ENCODE peak calls at places on chromosomes 13 and 19, in nine cellular contexts. Z is astrocyte of the spinal cord, J is thoracic aorta, A is mucosa of descending colon, L is body of pancreas, D is HL-60, C is fibroblast of the aortic adventitia, Y is AG04450, G is cardiac fibroblast. X is an unnamed sample.

GRCh38 chr13:78491978-78492377 is 111.4 kb downstream of the POU4F1 start:
- DNase-seq in G (no peak), Y (no peak), D (no peak), J (no peak), L (no peak), Z (no peak), A (no peak), C (no peak), X (no peak)

GRCh38 chr19:45506246-45506990 is 861 bp upstream of the VASP start:
- DNase-seq in Z (peak), L (peak), Y (peak), D (peak), A (peak), C (peak), G (peak), J (peak), X (peak)

GRCh38 chr13:42041684-42042035 is 6.8 kb upstream of the DGKH start:
- DNase-seq in G (peak), J (peak), Y (no peak), D (peak), Z (peak), L (peak), A (peak), C (peak), X (peak)

GRCh38 chr13:21924958-21925357 is 254.1 kb downstream of the FGF9 start:
- DNase-seq in Y (no peak), A (no peak), C (no peak), G (no peak), J (no peak), L (no peak), D (no peak), Z (no peak), X (no peak)

GRCh38 chr13:50074843-50075242 is 59.6 kb downstream of the KCNRG start:
- DNase-seq in G (no peak), C (peak), Y (no peak), Z (peak), D (no peak), J (no peak), L (no peak), A (no peak), X (no peak)

GRCh38 chr19:17950310-17951150 is 16.4 kb upstream of the KCNN1 start:
- DNase-seq in G (no peak), Y (no peak), A (no peak), J (no peak), Z (no peak), L (no peak), D (no peak), C (no peak), X (no peak)

GRCh38 chr19:49347835-49348234 is 12.6 kb downstream of the CD37 start:
- DNase-seq in J (no peak), Y (no peak), G (peak), A (peak), Z (peak), L (no peak), C (peak), D (no peak), X (peak)

GRCh38 chr19:10583021-10583776 is 3.9 kb downstream of the AP1M2 start:
- DNase-seq in L (no peak), J (no peak), C (no peak), G (no peak), Y (no peak), Z (no peak), D (no peak), A (no peak), X (no peak)

GRCh38 chr19:737591-738093 is 13.3 kb upstream of the MISP start:
- DNase-seq in G (peak), L (peak), Z (no peak), A (peak), D (peak), J (no peak), Y (no peak), C (no peak), X (peak)

GRCh38 chr19:28289294-28290063 is 923.5 kb downstream of the UQCRFS1 start:
- DNase-seq in L (peak), C (peak), D (no peak), A (peak), Y (no peak), J (no peak), G (peak), Z (peak), X (peak)

GRCh38 chr19:55492362-55492944 is 4.2 kb downstream of the SSC5D start:
- DNase-seq in L (no peak), D (no peak), C (no peak), G (no peak), Y (no peak), Z (no peak), A (no peak), J (no peak), X (no peak)

GRCh38 chr19:52237197-52237596 is 32.2 kb upstream of the ZNF766 start:
- DNase-seq in G (no peak), C (no peak), Z (no peak), L (no peak), D (no peak), A (no peak), J (no peak), Y (no peak), X (no peak)

GRCh38 chr19:10713317-10713716 is 4.6 kb upstream of the DNM2 start:
- DNase-seq in G (no peak), Z (no peak), J (no peak), A (peak), C (no peak), D (no peak), Y (no peak), L (no peak), X (no peak)

GRCh38 chr13:36764957-36765356 is 54.1 kb upstream of the RFXAP start:
- DNase-seq in G (no peak), Z (no peak), L (no peak), J (no peak), C (no peak), D (no peak), Y (no peak), A (no peak), X (no peak)

GRCh38 chr13:79423801-79424642 is 18.0 kb upstream of the RBM26 start:
- DNase-seq in D (peak), G (peak), J (no peak), Y (peak), C (peak), Z (peak), A (no peak), L (no peak), X (peak)

GRCh38 chr19:42442833-42443232 is at the start of gene CXCL17:
- DNase-seq in J (no peak), C (no peak), G (no peak), Z (no peak), A (no peak), D (no peak), L (peak), Y (no peak), X (no peak)

GRCh38 chr19:55437410-55437809 is 5.7 kb downstream of the SHISA7 start:
- DNase-seq in C (peak), L (peak), J (no peak), Y (no peak), D (peak), Z (peak), G (peak), A (peak), X (peak)

GRCh38 chr19:49614096-49614857 is 23.3 kb downstream of the PRR12 start:
- DNase-seq in J (no peak), L (no peak), A (no peak), Y (peak), G (peak), Z (peak), D (no peak), C (peak), X (peak)

GRCh38 chr19:48933382-48933932 is at the start of gene DHDH:
- DNase-seq in G (peak), Y (no peak), J (no peak), D (peak), Z (peak), L (peak), A (peak), C (peak), X (no peak)

GRCh38 chr13:95641961-95642621 is 2.4 kb downstream of the DZIP1 start:
- DNase-seq in G (peak), L (peak), A (peak), C (peak), J (no peak), Z (peak), D (no peak), Y (no peak), X (peak)

GRCh38 chr19:18424890-18425514 is 5.8 kb downstream of the SSBP4 start:
- DNase-seq in A (no peak), Y (no peak), Z (no peak), G (no peak), C (no peak), L (no peak), D (no peak), J (no peak), X (no peak)

GRCh38 chr13:113535381-113535781 is 44.9 kb upstream of the DCUN1D2 start:
- DNase-seq in Y (no peak), C (no peak), G (no peak), A (peak), J (no peak), L (no peak), D (no peak), Z (no peak), X (no peak)

GRCh38 chr19:45450042-45450380 is 17.8 kb upstream of the FOSB start:
- DNase-seq in J (no peak), A (no peak), Z (no peak), D (no peak), Y (no peak), C (no peak), G (no peak), L (no peak), X (no peak)

GRCh38 chr19:38211206-38211605 is 12.8 kb downstream of the DPF1 start:
- DNase-seq in J (no peak), A (no peak), G (no peak), L (no peak), D (no peak), C (no peak), Z (no peak), Y (no peak), X (no peak)

GRCh38 chr19:5805465-5806132 is 732 bp downstream of the NRTN start:
- DNase-seq in G (peak), D (peak), L (peak), A (peak), Z (peak), Y (no peak), C (peak), J (no peak), X (peak)

GRCh38 chr19:5808120-5808816 is 3.4 kb downstream of the NRTN start:
- DNase-seq in A (no peak), J (no peak), D (no peak), Y (no peak), L (peak), Z (no peak), C (no peak), G (no peak), X (no peak)

GRCh38 chr19:5806905-5807304 is 2.0 kb downstream of the NRTN start:
- DNase-seq in D (no peak), G (no peak), A (no peak), Z (no peak), C (no peak), Y (no peak), J (no peak), L (no peak), X (no peak)

GRCh38 chr19:5804516-5805464 is at the start of gene NRTN:
- DNase-seq in J (no peak), D (no peak), C (no peak), A (peak), Y (no peak), G (no peak), L (peak), Z (no peak), X (no peak)

DNA sequence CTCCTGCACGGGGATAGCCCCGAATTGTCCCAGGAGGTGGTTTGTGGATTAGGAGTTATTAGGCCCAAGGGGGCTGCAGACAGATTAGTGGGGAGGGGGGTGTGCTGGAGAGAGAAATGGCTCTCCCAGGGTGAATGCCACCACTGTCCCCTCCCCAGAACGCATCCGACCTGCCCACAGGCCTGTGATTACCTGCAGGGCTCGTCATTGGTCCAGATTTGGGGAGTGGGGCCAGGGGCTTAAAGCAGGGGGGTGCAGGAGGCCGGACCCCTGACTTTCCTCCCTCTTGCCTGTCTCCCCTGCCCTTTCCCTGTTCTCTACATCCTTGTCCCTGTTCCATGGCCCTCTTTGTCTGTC is 1.2 kb downstream of the NRTN start:
- DNase-seq in J (no peak), Y (no peak), Z (no peak), D (no peak), C (no peak), A (no peak), L (no peak), G (no peak), X (no peak)
- H3K4me3 ChIP-seq in J (no peak), Y (no peak), Z (no peak), D (no peak), C (no peak), A (no peak), L (no peak), G (no peak), X (no peak)

GRCh38 chr19:19637523-19638251 is 5.8 kb downstream of the GMIP start:
- DNase-seq in J (no peak), Z (no peak), C (no peak), L (no peak), Y (no peak), D (no peak), G (no peak), A (peak), X (no peak)
- TF ChIP-seq CTCF in J (no peak), Z (no peak), C (no peak), L (no peak), Y (no peak), D (no peak), G (no peak), A (no peak), X (no peak)

GRCh38 chr13:80655778-80656518 is 315.0 kb upstream of the SPRY2 start:
- DNase-seq in A (no peak), D (no peak), L (no peak), G (no peak), C (no peak), Y (no peak), Z (no peak), J (no peak), X (no peak)

GRCh38 chr13:80658705-80659104 is 317.8 kb upstream of the SPRY2 start:
- DNase-seq in G (no peak), D (no peak), L (no peak), C (no peak), A (no peak), J (no peak), Y (no peak), Z (no peak), X (no peak)

GRCh38 chr13:80649274-80649673 is 308.3 kb upstream of the SPRY2 start:
- DNase-seq in D (no peak), Y (no peak), L (no peak), Z (no peak), J (no peak), G (no peak), C (no peak), A (no peak), X (no peak)

DNA sequence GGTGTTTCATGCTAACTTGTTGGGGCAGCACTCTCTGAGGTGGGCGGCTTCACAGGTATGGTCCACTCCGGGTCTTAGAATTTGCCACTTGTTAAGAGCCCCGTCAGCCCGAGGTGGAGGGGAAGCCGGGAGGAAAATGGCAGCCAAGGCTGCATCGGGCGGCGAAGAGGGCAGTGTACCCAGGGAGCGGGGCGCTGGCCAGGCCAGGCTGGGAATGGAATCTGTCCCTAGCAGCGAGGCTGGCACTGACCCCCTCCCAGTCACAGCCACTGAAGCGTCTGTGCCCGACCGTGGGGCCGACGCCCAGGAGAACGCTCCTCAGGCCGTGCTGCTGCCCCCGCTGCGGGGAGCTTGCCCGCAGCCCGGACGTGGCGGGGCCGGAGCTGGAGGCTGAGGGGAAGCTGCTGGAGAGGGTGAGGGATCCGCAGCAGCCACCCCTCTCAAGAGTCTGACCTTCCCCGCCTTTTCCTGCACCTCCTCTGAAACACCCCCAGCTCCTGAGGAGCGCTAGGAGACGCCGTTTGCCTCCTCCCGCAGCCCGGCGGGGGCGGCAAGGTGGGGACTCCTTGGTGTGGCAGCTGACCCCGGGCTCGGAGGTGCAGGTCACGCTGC is 313.8 kb upstream of the SPRY2 start:
- DNase-seq in Z (peak), J (no peak), D (no peak), C (no peak), G (no peak), A (no peak), Y (no peak), L (peak), X (no peak)
- H3K4me3 ChIP-seq in Z (peak), J (peak), D (no peak), C (no peak), G (no peak), A (no peak), Y (no peak), L (no peak), X (no peak)

GRCh38 chr19:15437355-15438123 is 12.2 kb downstream of the WIZ start:
- DNase-seq in C (peak), Z (no peak), L (no peak), J (no peak), D (no peak), G (peak), Y (no peak), A (no peak), X (peak)
- TF ChIP-seq CTCF in C (peak), Z (peak), L (no peak), J (peak), D (no peak), G (no peak), Y (peak), A (no peak), X (peak)

GRCh38 chr19:22421797-22422196 is 349 bp downstream of the ZNF98 start:
- DNase-seq in Y (no peak), Z (no peak), L (no peak), G (no peak), D (no peak), A (no peak), J (no peak), C (no peak), X (no peak)
- H3K4me3 ChIP-seq in Y (no peak), Z (no peak), L (no peak), G (no peak), D (no peak), A (no peak), J (peak), C (no peak), X (no peak)

GRCh38 chr19:35555301-35556005 is 8.0 kb downstream of the ATP4A start:
- DNase-seq in J (no peak), A (no peak), Y (no peak), D (no peak), C (peak), G (peak), Z (peak), L (no peak), X (peak)
- TF ChIP-seq CTCF in J (no peak), A (no peak), Y (peak), D (no peak), C (peak), G (peak), Z (peak), L (peak), X (peak)

X was measured in AG10803.